ENCODE peak calls at places on chromosomes 3 and 15, in nine cellular contexts. One of them, this sample, is unnamed. For H3K9me3, the result is how much of the 10 kb centered on the place peaks cover.

GRCh38 chr3:151145713-151146070 is 57.3 kb downstream of the GPR171 start:
- DNase-seq in left ventricle myocardium inferior: no peak
- DNase-seq in CD4-positive, alpha-beta memory T cell: no peak
- DNase-seq in upper lobe of right lung: no peak
- DNase-seq in transverse colon: no peak
- DNase-seq in effector memory CD4-positive, alpha-beta T cell: no peak
- DNase-seq in endodermal cell: peak
- DNase-seq in fibroblast of lung: no peak
- DNase-seq in SK-N-SH: no peak
- DNase-seq in this sample: no peak

GRCh38 chr15:49023354-49023753 is 22.9 kb downstream of the SECISBP2L start:
- DNase-seq in left ventricle myocardium inferior: no peak
- DNase-seq in upper lobe of right lung: no peak
- DNase-seq in fibroblast of lung: no peak
- DNase-seq in endodermal cell: no peak
- DNase-seq in transverse colon: no peak
- DNase-seq in CD4-positive, alpha-beta memory T cell: no peak
- DNase-seq in effector memory CD4-positive, alpha-beta T cell: no peak
- DNase-seq in SK-N-SH: no peak
- DNase-seq in this sample: no peak

GRCh38 chr3:59444293-59444671 is 394.5 kb upstream of the CFAP20DC start:
- DNase-seq in effector memory CD4-positive, alpha-beta T cell: no peak
- DNase-seq in endodermal cell: no peak
- DNase-seq in fibroblast of lung: no peak
- DNase-seq in CD4-positive, alpha-beta memory T cell: no peak
- DNase-seq in left ventricle myocardium inferior: no peak
- DNase-seq in transverse colon: no peak
- DNase-seq in upper lobe of right lung: no peak
- DNase-seq in SK-N-SH: no peak
- DNase-seq in this sample: no peak

GRCh38 chr15:40793216-40793989 is 13.5 kb upstream of the ZFYVE19 start:
- DNase-seq in fibroblast of lung: peak
- DNase-seq in effector memory CD4-positive, alpha-beta T cell: no peak
- DNase-seq in endodermal cell: no peak
- DNase-seq in CD4-positive, alpha-beta memory T cell: no peak
- DNase-seq in SK-N-SH: no peak
- DNase-seq in transverse colon: peak
- DNase-seq in upper lobe of right lung: no peak
- DNase-seq in left ventricle myocardium inferior: no peak
- DNase-seq in this sample: no peak

GRCh38 chr3:128794788-128795649 is 69.0 kb downstream of the RAB7A start:
- DNase-seq in CD4-positive, alpha-beta memory T cell: peak
- DNase-seq in fibroblast of lung: peak
- DNase-seq in SK-N-SH: peak
- DNase-seq in effector memory CD4-positive, alpha-beta T cell: peak
- DNase-seq in transverse colon: peak
- DNase-seq in left ventricle myocardium inferior: no peak
- DNase-seq in upper lobe of right lung: no peak
- DNase-seq in endodermal cell: peak
- DNase-seq in this sample: peak

GRCh38 chr15:28912422-28912821 is 26.6 kb downstream of the APBA2 start:
- DNase-seq in effector memory CD4-positive, alpha-beta T cell: no peak
- DNase-seq in SK-N-SH: peak
- DNase-seq in endodermal cell: peak
- DNase-seq in left ventricle myocardium inferior: no peak
- DNase-seq in fibroblast of lung: no peak
- DNase-seq in transverse colon: no peak
- DNase-seq in upper lobe of right lung: peak
- DNase-seq in CD4-positive, alpha-beta memory T cell: no peak
- DNase-seq in this sample: no peak

GRCh38 chr15:36126194-36126593 is 453.2 kb upstream of the CDIN1 start:
- DNase-seq in transverse colon: no peak
- DNase-seq in effector memory CD4-positive, alpha-beta T cell: no peak
- DNase-seq in endodermal cell: no peak
- DNase-seq in fibroblast of lung: no peak
- DNase-seq in upper lobe of right lung: no peak
- DNase-seq in SK-N-SH: no peak
- DNase-seq in CD4-positive, alpha-beta memory T cell: no peak
- DNase-seq in left ventricle myocardium inferior: no peak
- DNase-seq in this sample: no peak

GRCh38 chr3:126135398-126136076 is 44.8 kb downstream of the ALDH1L1 start:
- DNase-seq in SK-N-SH: peak
- DNase-seq in fibroblast of lung: no peak
- DNase-seq in CD4-positive, alpha-beta memory T cell: no peak
- DNase-seq in left ventricle myocardium inferior: no peak
- DNase-seq in upper lobe of right lung: peak
- DNase-seq in effector memory CD4-positive, alpha-beta T cell: no peak
- DNase-seq in transverse colon: peak
- DNase-seq in endodermal cell: peak
- DNase-seq in this sample: no peak

GRCh38 chr3:162292409-162292808 is 795.8 kb downstream of the OTOL1 start:
- DNase-seq in effector memory CD4-positive, alpha-beta T cell: no peak
- DNase-seq in fibroblast of lung: peak
- DNase-seq in left ventricle myocardium inferior: no peak
- DNase-seq in CD4-positive, alpha-beta memory T cell: no peak
- DNase-seq in transverse colon: no peak
- DNase-seq in endodermal cell: no peak
- DNase-seq in SK-N-SH: no peak
- DNase-seq in upper lobe of right lung: no peak
- DNase-seq in this sample: no peak

GRCh38 chr3:46495901-46496456 is 1.8 kb upstream of the RTP3 start:
- DNase-seq in effector memory CD4-positive, alpha-beta T cell: no peak
- DNase-seq in upper lobe of right lung: no peak
- DNase-seq in fibroblast of lung: peak
- DNase-seq in CD4-positive, alpha-beta memory T cell: no peak
- DNase-seq in left ventricle myocardium inferior: no peak
- DNase-seq in transverse colon: no peak
- DNase-seq in SK-N-SH: no peak
- DNase-seq in endodermal cell: no peak
- DNase-seq in this sample: no peak

GRCh38 chr15:91499774-91500383 is 353.6 kb upstream of the SLCO3A1 start:
- DNase-seq in effector memory CD4-positive, alpha-beta T cell: no peak
- DNase-seq in CD4-positive, alpha-beta memory T cell: no peak
- DNase-seq in fibroblast of lung: no peak
- DNase-seq in upper lobe of right lung: no peak
- DNase-seq in endodermal cell: peak
- DNase-seq in left ventricle myocardium inferior: no peak
- DNase-seq in transverse colon: no peak
- DNase-seq in SK-N-SH: no peak
- DNase-seq in this sample: no peak

GRCh38 chr3:128878556-128879124 is 780 bp upstream of the ACAD9 start:
- DNase-seq in left ventricle myocardium inferior: no peak
- DNase-seq in transverse colon: peak
- DNase-seq in endodermal cell: no peak
- DNase-seq in SK-N-SH: peak
- DNase-seq in CD4-positive, alpha-beta memory T cell: no peak
- DNase-seq in effector memory CD4-positive, alpha-beta T cell: no peak
- DNase-seq in upper lobe of right lung: no peak
- DNase-seq in fibroblast of lung: peak
- DNase-seq in this sample: no peak

GRCh38 chr3:41088882-41089281 is 110.4 kb upstream of the CTNNB1 start:
- DNase-seq in SK-N-SH: no peak
- DNase-seq in transverse colon: no peak
- DNase-seq in upper lobe of right lung: no peak
- DNase-seq in left ventricle myocardium inferior: no peak
- DNase-seq in effector memory CD4-positive, alpha-beta T cell: no peak
- DNase-seq in fibroblast of lung: peak
- DNase-seq in endodermal cell: no peak
- DNase-seq in CD4-positive, alpha-beta memory T cell: no peak
- DNase-seq in this sample: no peak

GRCh38 chr3:27606537-27606936 is 115.6 kb downstream of the EOMES start:
- DNase-seq in fibroblast of lung: peak
- DNase-seq in endodermal cell: no peak
- DNase-seq in upper lobe of right lung: no peak
- DNase-seq in left ventricle myocardium inferior: no peak
- DNase-seq in transverse colon: no peak
- DNase-seq in CD4-positive, alpha-beta memory T cell: no peak
- DNase-seq in effector memory CD4-positive, alpha-beta T cell: no peak
- DNase-seq in SK-N-SH: no peak
- DNase-seq in this sample: no peak

GRCh38 chr3:183357564-183358079 is 70.8 kb downstream of the MCF2L2 start:
- DNase-seq in CD4-positive, alpha-beta memory T cell: no peak
- DNase-seq in SK-N-SH: no peak
- DNase-seq in fibroblast of lung: no peak
- DNase-seq in endodermal cell: no peak
- DNase-seq in upper lobe of right lung: no peak
- DNase-seq in left ventricle myocardium inferior: no peak
- DNase-seq in transverse colon: no peak
- DNase-seq in effector memory CD4-positive, alpha-beta T cell: no peak
- DNase-seq in this sample: no peak

GRCh38 chr15:78257681-78258080 is 6.7 kb upstream of the DNAJA4 start:
- DNase-seq in effector memory CD4-positive, alpha-beta T cell: no peak
- DNase-seq in fibroblast of lung: no peak
- DNase-seq in upper lobe of right lung: no peak
- DNase-seq in transverse colon: no peak
- DNase-seq in left ventricle myocardium inferior: no peak
- DNase-seq in CD4-positive, alpha-beta memory T cell: no peak
- DNase-seq in endodermal cell: no peak
- DNase-seq in SK-N-SH: no peak
- DNase-seq in this sample: no peak

GRCh38 chr3:133466531-133467386 is 66.9 kb downstream of the BFSP2 start:
- DNase-seq in upper lobe of right lung: no peak
- DNase-seq in left ventricle myocardium inferior: peak
- DNase-seq in SK-N-SH: no peak
- DNase-seq in CD4-positive, alpha-beta memory T cell: no peak
- DNase-seq in effector memory CD4-positive, alpha-beta T cell: no peak
- DNase-seq in fibroblast of lung: no peak
- DNase-seq in transverse colon: no peak
- DNase-seq in endodermal cell: no peak
- DNase-seq in this sample: no peak

GRCh38 chr3:14880486-14881179 is 61.9 kb downstream of the FGD5 start:
- DNase-seq in left ventricle myocardium inferior: no peak
- DNase-seq in SK-N-SH: no peak
- DNase-seq in transverse colon: no peak
- DNase-seq in upper lobe of right lung: no peak
- DNase-seq in endodermal cell: no peak
- DNase-seq in fibroblast of lung: no peak
- DNase-seq in CD4-positive, alpha-beta memory T cell: no peak
- DNase-seq in effector memory CD4-positive, alpha-beta T cell: no peak
- DNase-seq in this sample: no peak

GRCh38 chr3:71652786-71653419 is 69.4 kb upstream of the FOXP1 start:
- DNase-seq in transverse colon: peak
- DNase-seq in left ventricle myocardium inferior: no peak
- DNase-seq in fibroblast of lung: peak
- DNase-seq in effector memory CD4-positive, alpha-beta T cell: no peak
- DNase-seq in CD4-positive, alpha-beta memory T cell: peak
- DNase-seq in upper lobe of right lung: no peak
- DNase-seq in SK-N-SH: peak
- DNase-seq in endodermal cell: peak
- DNase-seq in this sample: no peak

GRCh38 chr3:99714146-99714545 is 75.8 kb downstream of the COL8A1 start:
- DNase-seq in left ventricle myocardium inferior: no peak
- DNase-seq in SK-N-SH: no peak
- DNase-seq in fibroblast of lung: peak
- DNase-seq in CD4-positive, alpha-beta memory T cell: no peak
- DNase-seq in effector memory CD4-positive, alpha-beta T cell: no peak
- DNase-seq in upper lobe of right lung: no peak
- DNase-seq in endodermal cell: no peak
- DNase-seq in transverse colon: no peak
- DNase-seq in this sample: no peak

GRCh38 chr3:37726445-37727000 is 135.2 kb upstream of the CTDSPL start:
- DNase-seq in left ventricle myocardium inferior: no peak
- DNase-seq in fibroblast of lung: peak
- DNase-seq in endodermal cell: no peak
- DNase-seq in transverse colon: no peak
- DNase-seq in effector memory CD4-positive, alpha-beta T cell: no peak
- DNase-seq in CD4-positive, alpha-beta memory T cell: no peak
- DNase-seq in SK-N-SH: no peak
- DNase-seq in upper lobe of right lung: no peak
- DNase-seq in this sample: no peak

GRCh38 chr3:150697646-150698045 is 6.1 kb downstream of the ERICH6 start:
- DNase-seq in transverse colon: no peak
- DNase-seq in effector memory CD4-positive, alpha-beta T cell: no peak
- DNase-seq in left ventricle myocardium inferior: no peak
- DNase-seq in CD4-positive, alpha-beta memory T cell: no peak
- DNase-seq in fibroblast of lung: peak
- DNase-seq in endodermal cell: no peak
- DNase-seq in upper lobe of right lung: no peak
- DNase-seq in SK-N-SH: no peak
- DNase-seq in this sample: no peak

DNA sequence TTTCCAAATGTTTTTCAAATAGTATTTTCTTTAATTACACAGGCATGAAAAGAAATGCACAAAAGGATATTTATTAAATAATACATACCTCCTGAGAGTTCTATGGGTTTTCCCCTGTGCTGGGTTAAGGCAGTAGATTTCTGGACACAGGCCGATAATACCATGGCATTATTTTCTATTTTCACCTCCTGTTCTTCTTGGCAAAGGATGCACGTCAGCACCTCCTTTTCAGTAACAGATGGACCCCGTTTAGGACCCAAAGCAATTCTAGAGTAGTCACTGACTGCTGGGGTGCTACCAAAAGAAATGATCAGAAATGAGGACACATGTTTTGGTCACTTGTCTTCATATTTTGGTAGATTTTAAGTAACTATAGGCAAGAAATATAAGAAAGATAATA is 86.4 kb upstream of the TTBK2 start:
- DNase-seq in transverse colon: no peak
- DNase-seq in SK-N-SH: no peak
- DNase-seq in upper lobe of right lung: no peak
- DNase-seq in effector memory CD4-positive, alpha-beta T cell: no peak
- DNase-seq in CD4-positive, alpha-beta memory T cell: no peak
- DNase-seq in fibroblast of lung: no peak
- DNase-seq in left ventricle myocardium inferior: no peak
- DNase-seq in endodermal cell: no peak
- DNase-seq in this sample: no peak
- H3K9me3 ChIP-seq in transverse colon: under half
- H3K9me3 ChIP-seq in SK-N-SH: under half
- H3K9me3 ChIP-seq in upper lobe of right lung: under half
- H3K9me3 ChIP-seq in effector memory CD4-positive, alpha-beta T cell: under half
- H3K9me3 ChIP-seq in CD4-positive, alpha-beta memory T cell: under half
- H3K9me3 ChIP-seq in fibroblast of lung: under half
- H3K9me3 ChIP-seq in left ventricle myocardium inferior: under half
- H3K9me3 ChIP-seq in endodermal cell: half or more
- H3K9me3 ChIP-seq in this sample: under half

GRCh38 chr3:176058856-176059255 is 1138.4 kb downstream of the TBL1XR1 start:
- DNase-seq in upper lobe of right lung: no peak
- DNase-seq in endodermal cell: no peak
- DNase-seq in fibroblast of lung: no peak
- DNase-seq in CD4-positive, alpha-beta memory T cell: no peak
- DNase-seq in left ventricle myocardium inferior: no peak
- DNase-seq in effector memory CD4-positive, alpha-beta T cell: no peak
- DNase-seq in transverse colon: no peak
- DNase-seq in SK-N-SH: no peak
- DNase-seq in this sample: no peak
- H3K9me3 ChIP-seq in upper lobe of right lung: under half
- H3K9me3 ChIP-seq in endodermal cell: under half
- H3K9me3 ChIP-seq in fibroblast of lung: under half
- H3K9me3 ChIP-seq in CD4-positive, alpha-beta memory T cell: under half
- H3K9me3 ChIP-seq in left ventricle myocardium inferior: under half
- H3K9me3 ChIP-seq in effector memory CD4-positive, alpha-beta T cell: under half
- H3K9me3 ChIP-seq in transverse colon: under half
- H3K9me3 ChIP-seq in SK-N-SH: under half
- H3K9me3 ChIP-seq in this sample: under half

GRCh38 chr3:43017593-43018195 is 38.6 kb downstream of the GASK1A start:
- DNase-seq in fibroblast of lung: no peak
- DNase-seq in transverse colon: no peak
- DNase-seq in left ventricle myocardium inferior: no peak
- DNase-seq in upper lobe of right lung: no peak
- DNase-seq in endodermal cell: peak
- DNase-seq in effector memory CD4-positive, alpha-beta T cell: no peak
- DNase-seq in CD4-positive, alpha-beta memory T cell: no peak
- DNase-seq in SK-N-SH: no peak
- DNase-seq in this sample: no peak
- H3K9me3 ChIP-seq in fibroblast of lung: under half
- H3K9me3 ChIP-seq in transverse colon: under half
- H3K9me3 ChIP-seq in left ventricle myocardium inferior: under half
- H3K9me3 ChIP-seq in upper lobe of right lung: under half
- H3K9me3 ChIP-seq in endodermal cell: under half
- H3K9me3 ChIP-seq in effector memory CD4-positive, alpha-beta T cell: under half
- H3K9me3 ChIP-seq in CD4-positive, alpha-beta memory T cell: under half
- H3K9me3 ChIP-seq in SK-N-SH: under half
- H3K9me3 ChIP-seq in this sample: under half

GRCh38 chr3:468172-468571 is 271.6 kb downstream of the CHL1 start:
- DNase-seq in effector memory CD4-positive, alpha-beta T cell: no peak
- DNase-seq in upper lobe of right lung: no peak
- DNase-seq in left ventricle myocardium inferior: no peak
- DNase-seq in CD4-positive, alpha-beta memory T cell: no peak
- DNase-seq in endodermal cell: no peak
- DNase-seq in fibroblast of lung: no peak
- DNase-seq in transverse colon: no peak
- DNase-seq in SK-N-SH: no peak
- DNase-seq in this sample: no peak
- H3K9me3 ChIP-seq in effector memory CD4-positive, alpha-beta T cell: under half
- H3K9me3 ChIP-seq in upper lobe of right lung: under half
- H3K9me3 ChIP-seq in left ventricle myocardium inferior: under half
- H3K9me3 ChIP-seq in CD4-positive, alpha-beta memory T cell: under half
- H3K9me3 ChIP-seq in endodermal cell: half or more
- H3K9me3 ChIP-seq in fibroblast of lung: under half
- H3K9me3 ChIP-seq in transverse colon: under half
- H3K9me3 ChIP-seq in SK-N-SH: under half
- H3K9me3 ChIP-seq in this sample: under half

This sample was measured in T-helper 17 cell.